ENCODE peak calls at places on chromosome 1, in nine cellular contexts. One of them, this sample, is unnamed.

GRCh38 chr1:117576236-117576635 is 29.6 kb upstream of the TENT5C start:
- DNase-seq in HCT116: no peak
- DNase-seq in breast epithelium: no peak
- DNase-seq in astrocyte of the cerebellum: no peak
- DNase-seq in mammary epithelial cell: no peak
- DNase-seq in fibroblast of the aortic adventitia: no peak
- DNase-seq in ovary: no peak
- DNase-seq in osteoblast: no peak
- DNase-seq in cardiac muscle cell: no peak
- DNase-seq in this sample: no peak

GRCh38 chr1:54987830-54988705 is 7.6 kb downstream of the TMEM61 start:
- DNase-seq in HCT116: no peak
- DNase-seq in breast epithelium: no peak
- DNase-seq in astrocyte of the cerebellum: no peak
- DNase-seq in mammary epithelial cell: no peak
- DNase-seq in fibroblast of the aortic adventitia: peak
- DNase-seq in ovary: no peak
- DNase-seq in osteoblast: peak
- DNase-seq in cardiac muscle cell: peak
- DNase-seq in this sample: peak

GRCh38 chr1:231803353-231803752 is 176.8 kb downstream of the DISC1 start:
- DNase-seq in HCT116: no peak
- DNase-seq in breast epithelium: no peak
- DNase-seq in astrocyte of the cerebellum: no peak
- DNase-seq in mammary epithelial cell: no peak
- DNase-seq in fibroblast of the aortic adventitia: peak
- DNase-seq in ovary: no peak
- DNase-seq in osteoblast: no peak
- DNase-seq in cardiac muscle cell: no peak
- DNase-seq in this sample: peak

GRCh38 chr1:17984510-17985085 is 123.0 kb upstream of the IGSF21 start:
- DNase-seq in HCT116: peak
- DNase-seq in breast epithelium: no peak
- DNase-seq in astrocyte of the cerebellum: no peak
- DNase-seq in mammary epithelial cell: no peak
- DNase-seq in fibroblast of the aortic adventitia: peak
- DNase-seq in ovary: no peak
- DNase-seq in osteoblast: no peak
- DNase-seq in cardiac muscle cell: peak
- DNase-seq in this sample: peak

GRCh38 chr1:93681095-93681548 is 515 bp downstream of the BCAR3 start:
- DNase-seq in HCT116: no peak
- DNase-seq in breast epithelium: no peak
- DNase-seq in astrocyte of the cerebellum: no peak
- DNase-seq in mammary epithelial cell: no peak
- DNase-seq in fibroblast of the aortic adventitia: no peak
- DNase-seq in ovary: peak
- DNase-seq in osteoblast: peak
- DNase-seq in cardiac muscle cell: peak
- DNase-seq in this sample: no peak

GRCh38 chr1:55131801-55132200 is 83.4 kb downstream of the USP24 start:
- DNase-seq in HCT116: no peak
- DNase-seq in breast epithelium: no peak
- DNase-seq in astrocyte of the cerebellum: peak
- DNase-seq in mammary epithelial cell: peak
- DNase-seq in fibroblast of the aortic adventitia: peak
- DNase-seq in ovary: no peak
- DNase-seq in osteoblast: peak
- DNase-seq in cardiac muscle cell: no peak
- DNase-seq in this sample: peak

GRCh38 chr1:198280080-198280479 is 123.3 kb downstream of the NEK7 start:
- DNase-seq in HCT116: no peak
- DNase-seq in breast epithelium: no peak
- DNase-seq in astrocyte of the cerebellum: no peak
- DNase-seq in mammary epithelial cell: no peak
- DNase-seq in fibroblast of the aortic adventitia: no peak
- DNase-seq in ovary: no peak
- DNase-seq in osteoblast: no peak
- DNase-seq in cardiac muscle cell: no peak
- DNase-seq in this sample: no peak

GRCh38 chr1:88685239-88685604 is 1.1 kb downstream of the PKN2 start:
- DNase-seq in HCT116: no peak
- DNase-seq in breast epithelium: no peak
- DNase-seq in astrocyte of the cerebellum: no peak
- DNase-seq in mammary epithelial cell: no peak
- DNase-seq in fibroblast of the aortic adventitia: peak
- DNase-seq in ovary: no peak
- DNase-seq in osteoblast: peak
- DNase-seq in cardiac muscle cell: no peak
- DNase-seq in this sample: no peak

GRCh38 chr1:14136152-14136763 is 436.3 kb downstream of the PRDM2 start:
- DNase-seq in HCT116: no peak
- DNase-seq in breast epithelium: no peak
- DNase-seq in astrocyte of the cerebellum: no peak
- DNase-seq in mammary epithelial cell: no peak
- DNase-seq in fibroblast of the aortic adventitia: no peak
- DNase-seq in ovary: no peak
- DNase-seq in osteoblast: no peak
- DNase-seq in cardiac muscle cell: no peak
- DNase-seq in this sample: no peak

GRCh38 chr1:246971969-246972368 is 35.9 kb downstream of the ZNF695 start:
- DNase-seq in HCT116: no peak
- DNase-seq in breast epithelium: no peak
- DNase-seq in astrocyte of the cerebellum: no peak
- DNase-seq in mammary epithelial cell: no peak
- DNase-seq in fibroblast of the aortic adventitia: no peak
- DNase-seq in ovary: no peak
- DNase-seq in osteoblast: no peak
- DNase-seq in cardiac muscle cell: no peak
- DNase-seq in this sample: no peak

GRCh38 chr1:246969621-246970020 is 37.9 kb upstream of the AHCTF1 start:
- DNase-seq in HCT116: no peak
- DNase-seq in breast epithelium: no peak
- DNase-seq in astrocyte of the cerebellum: no peak
- DNase-seq in mammary epithelial cell: no peak
- DNase-seq in fibroblast of the aortic adventitia: no peak
- DNase-seq in ovary: no peak
- DNase-seq in osteoblast: no peak
- DNase-seq in cardiac muscle cell: no peak
- DNase-seq in this sample: no peak

GRCh38 chr1:246966502-246966901 is 34.8 kb upstream of the AHCTF1 start:
- DNase-seq in HCT116: no peak
- DNase-seq in breast epithelium: no peak
- DNase-seq in astrocyte of the cerebellum: no peak
- DNase-seq in mammary epithelial cell: no peak
- DNase-seq in fibroblast of the aortic adventitia: no peak
- DNase-seq in ovary: no peak
- DNase-seq in osteoblast: no peak
- DNase-seq in cardiac muscle cell: no peak
- DNase-seq in this sample: no peak

GRCh38 chr1:246971322-246971721 is 36.5 kb downstream of the ZNF695 start:
- DNase-seq in HCT116: no peak
- DNase-seq in breast epithelium: no peak
- DNase-seq in astrocyte of the cerebellum: no peak
- DNase-seq in mammary epithelial cell: no peak
- DNase-seq in fibroblast of the aortic adventitia: peak
- DNase-seq in ovary: peak
- DNase-seq in osteoblast: no peak
- DNase-seq in cardiac muscle cell: peak
- DNase-seq in this sample: peak
- TF ChIP-seq CTCF in HCT116: no peak
- TF ChIP-seq CTCF in breast epithelium: no peak
- TF ChIP-seq CTCF in astrocyte of the cerebellum: peak
- TF ChIP-seq CTCF in mammary epithelial cell: peak
- TF ChIP-seq CTCF in fibroblast of the aortic adventitia: peak
- TF ChIP-seq CTCF in ovary: peak
- TF ChIP-seq CTCF in osteoblast: peak
- TF ChIP-seq CTCF in cardiac muscle cell: peak
- TF ChIP-seq CTCF in this sample: peak

DNA sequence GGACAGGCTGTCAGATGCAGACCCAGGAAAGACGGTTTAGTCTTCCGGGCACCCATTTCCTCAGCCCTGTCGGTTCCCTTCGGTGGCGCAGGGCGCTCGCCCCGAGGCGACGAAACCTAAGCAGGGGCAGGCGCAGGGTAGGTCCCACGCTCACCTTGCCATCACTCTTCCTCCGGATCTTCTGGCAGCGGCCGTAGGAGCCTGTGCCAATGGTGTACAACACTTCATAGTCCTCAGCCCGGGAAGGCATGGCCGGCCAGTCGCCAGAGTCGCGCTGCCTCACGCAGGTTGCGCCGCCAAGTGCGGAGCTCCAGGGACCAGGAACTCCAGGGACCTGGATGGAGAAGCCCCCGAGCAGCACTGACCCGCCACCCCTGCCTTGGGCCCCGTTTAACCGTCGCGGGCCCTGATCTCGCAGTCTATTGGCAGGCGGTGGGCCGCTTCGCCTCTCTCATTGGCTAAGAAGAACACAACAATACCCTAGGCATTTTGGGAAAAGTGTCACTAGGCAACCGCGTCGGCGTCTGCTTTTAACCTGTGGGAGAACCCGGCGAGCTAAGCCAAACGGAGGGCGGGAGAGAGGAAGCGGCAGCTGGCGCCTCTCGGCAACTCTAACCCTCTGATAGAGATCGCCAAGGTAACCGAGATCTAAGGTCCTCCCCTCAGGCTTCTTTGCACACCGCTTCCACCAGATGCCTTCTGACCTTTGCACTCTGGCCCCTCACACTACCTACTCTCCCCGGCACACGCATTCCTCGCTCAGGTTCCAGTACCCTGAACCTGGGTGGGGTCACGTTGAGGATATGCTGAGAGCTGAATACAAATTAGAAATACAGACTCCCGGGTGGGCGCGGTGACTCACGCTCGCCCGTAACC is at the start of gene NEK2:
- DNase-seq in HCT116: peak
- DNase-seq in breast epithelium: peak
- DNase-seq in astrocyte of the cerebellum: peak
- DNase-seq in mammary epithelial cell: peak
- DNase-seq in fibroblast of the aortic adventitia: peak
- DNase-seq in ovary: peak
- DNase-seq in osteoblast: peak
- DNase-seq in cardiac muscle cell: peak
- DNase-seq in this sample: peak
- H3K4me3 ChIP-seq in HCT116: peak
- H3K4me3 ChIP-seq in breast epithelium: peak
- H3K4me3 ChIP-seq in astrocyte of the cerebellum: peak
- H3K4me3 ChIP-seq in mammary epithelial cell: peak
- H3K4me3 ChIP-seq in fibroblast of the aortic adventitia: peak
- H3K4me3 ChIP-seq in ovary: peak
- H3K4me3 ChIP-seq in osteoblast: peak
- H3K4me3 ChIP-seq in cardiac muscle cell: peak
- H3K4me3 ChIP-seq in this sample: peak

GRCh38 chr1:50214764-50215163 is 106.0 kb downstream of the ELAVL4 start:
- DNase-seq in HCT116: no peak
- DNase-seq in breast epithelium: no peak
- DNase-seq in astrocyte of the cerebellum: no peak
- DNase-seq in mammary epithelial cell: no peak
- DNase-seq in fibroblast of the aortic adventitia: no peak
- DNase-seq in ovary: no peak
- DNase-seq in osteoblast: no peak
- DNase-seq in cardiac muscle cell: no peak
- DNase-seq in this sample: no peak

GRCh38 chr1:50213505-50213904 is 104.8 kb downstream of the ELAVL4 start:
- DNase-seq in HCT116: no peak
- DNase-seq in breast epithelium: no peak
- DNase-seq in astrocyte of the cerebellum: no peak
- DNase-seq in mammary epithelial cell: no peak
- DNase-seq in fibroblast of the aortic adventitia: no peak
- DNase-seq in ovary: no peak
- DNase-seq in osteoblast: no peak
- DNase-seq in cardiac muscle cell: no peak
- DNase-seq in this sample: no peak

GRCh38 chr1:50218344-50218743 is 109.6 kb downstream of the ELAVL4 start:
- DNase-seq in HCT116: no peak
- DNase-seq in breast epithelium: no peak
- DNase-seq in astrocyte of the cerebellum: no peak
- DNase-seq in mammary epithelial cell: no peak
- DNase-seq in fibroblast of the aortic adventitia: no peak
- DNase-seq in ovary: no peak
- DNase-seq in osteoblast: no peak
- DNase-seq in cardiac muscle cell: no peak
- DNase-seq in this sample: no peak
- TF ChIP-seq CTCF in HCT116: no peak
- TF ChIP-seq CTCF in breast epithelium: no peak
- TF ChIP-seq CTCF in astrocyte of the cerebellum: no peak
- TF ChIP-seq CTCF in mammary epithelial cell: no peak
- TF ChIP-seq CTCF in fibroblast of the aortic adventitia: no peak
- TF ChIP-seq CTCF in ovary: no peak
- TF ChIP-seq CTCF in osteoblast: no peak
- TF ChIP-seq CTCF in cardiac muscle cell: no peak
- TF ChIP-seq CTCF in this sample: no peak

GRCh38 chr1:225347123-225347683 is 80.6 kb downstream of the LBR start:
- DNase-seq in HCT116: no peak
- DNase-seq in breast epithelium: no peak
- DNase-seq in astrocyte of the cerebellum: no peak
- DNase-seq in mammary epithelial cell: peak
- DNase-seq in fibroblast of the aortic adventitia: no peak
- DNase-seq in ovary: no peak
- DNase-seq in osteoblast: no peak
- DNase-seq in cardiac muscle cell: no peak
- DNase-seq in this sample: peak

GRCh38 chr1:225341642-225342041 is 86.2 kb downstream of the LBR start:
- DNase-seq in HCT116: no peak
- DNase-seq in breast epithelium: no peak
- DNase-seq in astrocyte of the cerebellum: no peak
- DNase-seq in mammary epithelial cell: no peak
- DNase-seq in fibroblast of the aortic adventitia: no peak
- DNase-seq in ovary: no peak
- DNase-seq in osteoblast: no peak
- DNase-seq in cardiac muscle cell: no peak
- DNase-seq in this sample: no peak

GRCh38 chr1:225348400-225348799 is 79.4 kb downstream of the LBR start:
- DNase-seq in HCT116: no peak
- DNase-seq in breast epithelium: no peak
- DNase-seq in astrocyte of the cerebellum: no peak
- DNase-seq in mammary epithelial cell: no peak
- DNase-seq in fibroblast of the aortic adventitia: no peak
- DNase-seq in ovary: no peak
- DNase-seq in osteoblast: no peak
- DNase-seq in cardiac muscle cell: no peak
- DNase-seq in this sample: no peak

GRCh38 chr1:225343618-225344017 is 84.2 kb downstream of the LBR start:
- DNase-seq in HCT116: peak
- DNase-seq in breast epithelium: no peak
- DNase-seq in astrocyte of the cerebellum: no peak
- DNase-seq in mammary epithelial cell: no peak
- DNase-seq in fibroblast of the aortic adventitia: peak
- DNase-seq in ovary: no peak
- DNase-seq in osteoblast: peak
- DNase-seq in cardiac muscle cell: no peak
- DNase-seq in this sample: peak

DNA sequence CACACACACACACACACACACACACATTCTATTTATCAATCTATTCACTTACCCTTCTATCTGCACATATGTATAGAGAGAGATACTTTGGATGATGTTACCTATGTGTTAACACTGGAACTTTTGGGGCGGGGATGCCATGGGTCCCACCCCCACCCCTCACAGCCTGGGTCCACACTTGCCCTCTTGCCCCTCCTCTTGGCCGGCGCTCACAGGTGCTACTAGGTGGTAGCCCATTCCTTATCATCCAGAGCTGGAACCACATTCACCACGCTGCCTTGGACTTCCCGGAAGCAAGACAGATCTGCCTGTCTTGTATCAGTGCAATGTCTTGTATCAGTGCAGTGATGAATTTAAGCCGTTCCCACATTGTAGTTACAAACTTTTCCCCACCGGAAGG is 85.1 kb downstream of the LBR start:
- DNase-seq in HCT116: no peak
- DNase-seq in breast epithelium: no peak
- DNase-seq in astrocyte of the cerebellum: no peak
- DNase-seq in mammary epithelial cell: no peak
- DNase-seq in fibroblast of the aortic adventitia: no peak
- DNase-seq in ovary: no peak
- DNase-seq in osteoblast: no peak
- DNase-seq in cardiac muscle cell: no peak
- DNase-seq in this sample: no peak
- H3K4me3 ChIP-seq in HCT116: no peak
- H3K4me3 ChIP-seq in breast epithelium: no peak
- H3K4me3 ChIP-seq in astrocyte of the cerebellum: no peak
- H3K4me3 ChIP-seq in mammary epithelial cell: no peak
- H3K4me3 ChIP-seq in fibroblast of the aortic adventitia: no peak
- H3K4me3 ChIP-seq in ovary: no peak
- H3K4me3 ChIP-seq in osteoblast: no peak
- H3K4me3 ChIP-seq in cardiac muscle cell: no peak
- H3K4me3 ChIP-seq in this sample: no peak

This sample was measured in fibroblast of pulmonary artery.